ENCODE peak calls at places on chromosome X, in nine cellular contexts. C, O, T, L, K, D, U, B and P are unnamed samples.

GRCh38 chrX:120308558-120308957 is 2.7 kb downstream of the TMEM255A start:
- DNase-seq in O (peak), B (no peak), C (no peak), U (peak), D (no peak), T (no peak), L (no peak), K (peak), P (no peak)

GRCh38 chrX:40243699-40244098 is 145.9 kb upstream of the BCOR start:
- DNase-seq in D (no peak), C (no peak), T (no peak), K (no peak), O (no peak), U (no peak), B (no peak), L (no peak), P (no peak)

GRCh38 chrX:109632906-109633504 is 8.0 kb upstream of the KCNE5 start:
- DNase-seq in L (no peak), K (peak), C (no peak), U (no peak), O (no peak), B (peak), D (no peak), T (no peak), P (peak)

GRCh38 chrX:24025741-24026402 is 1.1 kb downstream of the KLHL15 start:
- DNase-seq in L (peak), D (no peak), O (no peak), B (no peak), U (peak), T (peak), K (no peak), C (no peak), P (no peak)

GRCh38 chrX:26848511-26848910 is 614.6 kb downstream of the PPP4R3C start:
- DNase-seq in U (no peak), L (no peak), K (no peak), B (no peak), D (no peak), O (no peak), C (no peak), T (no peak), P (no peak)

GRCh38 chrX:13750812-13751211 is 16.3 kb downstream of the OFD1 start:
- DNase-seq in O (no peak), U (no peak), C (no peak), K (no peak), T (no peak), L (no peak), B (no peak), D (no peak), P (no peak)

GRCh38 chrX:63032811-63033210 is 318.3 kb downstream of the SPIN4 start:
- DNase-seq in D (no peak), L (no peak), O (no peak), T (no peak), K (no peak), U (no peak), B (no peak), C (no peak), P (no peak)

GRCh38 chrX:68175569-68175968 is 257.7 kb downstream of the OPHN1 start:
- DNase-seq in B (no peak), C (no peak), U (no peak), T (no peak), K (no peak), D (no peak), O (no peak), L (no peak), P (no peak)

GRCh38 chrX:154775611-154776349 is 13.1 kb downstream of the DKC1 start:
- DNase-seq in B (no peak), C (no peak), K (peak), T (no peak), L (no peak), U (no peak), O (no peak), D (no peak), P (peak)

GRCh38 chrX:38891641-38892413 is 90.6 kb downstream of the MID1IP1 start:
- DNase-seq in C (no peak), O (no peak), T (peak), K (no peak), B (no peak), D (no peak), L (no peak), U (no peak), P (no peak)

GRCh38 chrX:48695524-48695875 is 1.0 kb upstream of the SUV39H1 start:
- DNase-seq in T (no peak), L (no peak), D (no peak), C (no peak), B (no peak), K (no peak), U (no peak), O (no peak), P (no peak)

GRCh38 chrX:11254417-11255109 is 38.6 kb upstream of the AMELX start:
- DNase-seq in C (no peak), T (no peak), L (no peak), D (no peak), K (peak), U (no peak), O (no peak), B (peak), P (no peak)

DNA sequence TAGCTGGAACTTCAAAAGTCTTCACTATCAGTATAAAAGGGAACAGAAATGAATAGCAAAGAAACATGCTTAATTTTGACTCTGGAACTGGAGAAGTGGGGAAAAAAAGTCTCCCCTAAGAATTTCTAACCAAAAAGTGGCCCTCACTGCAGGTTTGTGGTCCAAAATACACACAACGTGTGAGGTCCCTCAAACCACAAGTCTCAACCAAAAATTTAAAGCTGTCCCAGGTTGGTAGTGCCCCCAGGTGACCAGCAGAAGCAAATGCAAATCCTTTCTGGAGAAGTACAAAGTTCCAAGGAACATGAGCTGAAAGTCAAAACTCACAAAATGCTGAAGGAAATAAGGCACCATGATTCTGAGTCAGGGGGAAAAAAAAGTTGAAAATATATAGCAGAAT is 23.6 kb upstream of the VAMP7 start:
- DNase-seq in U (no peak), K (no peak), B (no peak), L (no peak), T (no peak), O (no peak), C (no peak), D (no peak), P (peak)
- TF ChIP-seq CTCF in U (no peak), K (no peak), B (peak), L (no peak), T (peak), O (no peak), C (no peak), D (no peak), P (peak)

DNA sequence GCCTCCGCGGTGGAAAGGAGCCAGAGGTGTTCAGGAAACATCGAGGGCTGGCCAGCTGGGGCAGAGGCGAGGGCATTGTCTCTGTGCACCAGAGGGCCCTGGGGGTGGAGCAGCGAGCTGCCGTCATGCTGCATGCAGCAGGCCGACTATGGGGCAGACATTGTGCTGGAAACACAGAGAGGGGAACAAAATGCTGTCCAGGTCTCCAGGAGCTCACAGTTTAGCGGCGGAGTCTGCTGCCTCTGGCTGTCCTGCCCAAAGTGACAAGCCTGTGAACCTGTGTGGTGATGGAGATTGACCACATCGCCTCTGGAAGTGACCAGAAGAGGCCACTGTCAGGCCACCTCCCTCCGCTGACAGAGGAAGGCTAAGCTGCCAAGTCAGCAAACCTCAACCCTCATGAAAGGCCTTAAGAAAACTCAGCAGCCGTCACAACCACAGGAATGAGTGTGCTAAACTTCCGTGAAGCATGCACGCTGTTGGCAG is 20.1 kb upstream of the SASH3 start:
- DNase-seq in O (peak), C (peak), K (no peak), T (peak), D (peak), L (no peak), U (no peak), B (no peak), P (no peak)
- H3K27ac ChIP-seq in O (peak), C (no peak), K (no peak), T (no peak), D (no peak), L (peak), U (no peak), B (peak), P (no peak)

DNA sequence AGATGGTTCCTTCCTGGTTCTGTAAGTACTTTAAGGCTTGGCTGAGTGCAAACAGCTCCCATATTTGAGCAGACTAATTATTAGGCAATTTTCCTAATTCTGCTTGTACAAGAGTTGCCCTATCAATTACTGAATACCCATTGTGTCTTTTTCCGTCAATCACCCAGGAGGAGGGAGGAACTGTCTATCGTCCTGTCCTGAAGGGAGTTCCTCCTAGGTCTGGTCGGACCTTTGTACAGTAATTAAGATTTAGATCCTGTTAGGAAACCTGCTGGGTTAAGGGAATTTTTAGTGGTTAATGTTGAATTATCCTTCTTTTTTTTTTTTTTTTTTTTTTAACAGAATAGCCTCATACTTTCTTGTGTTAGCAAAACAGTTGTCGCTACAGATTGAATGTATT is 130.1 kb downstream of the KDM6A start:
- DNase-seq in D (no peak), O (no peak), K (no peak), T (no peak), L (no peak), B (no peak), C (no peak), U (no peak), P (no peak)
- H3K4me3 ChIP-seq in D (no peak), O (no peak), K (no peak), T (no peak), L (no peak), B (no peak), C (no peak), U (no peak), P (no peak)

GRCh38 chrX:1239681-1240142 is 27.3 kb upstream of the CRLF2 start:
- DNase-seq in B (no peak), D (no peak), T (no peak), C (no peak), K (no peak), O (peak), L (no peak), U (peak), P (no peak)

GRCh38 chrX:1248381-1249061 is 20.1 kb upstream of the CSF2RA start:
- DNase-seq in O (peak), K (peak), L (no peak), D (no peak), B (no peak), C (no peak), T (no peak), U (no peak), P (peak)

GRCh38 chrX:1242901-1243402 is 25.7 kb upstream of the CSF2RA start:
- DNase-seq in D (no peak), C (no peak), U (no peak), K (no peak), L (no peak), T (no peak), O (no peak), B (no peak), P (no peak)

GRCh38 chrX:1246816-1247215 is 21.8 kb upstream of the CSF2RA start:
- DNase-seq in T (no peak), B (peak), D (peak), C (no peak), U (peak), O (peak), L (peak), K (peak), P (peak)

GRCh38 chrX:1244164-1245076 is 24.2 kb upstream of the CSF2RA start:
- DNase-seq in L (no peak), T (no peak), U (no peak), C (no peak), K (peak), B (no peak), D (no peak), O (no peak), P (peak)
- TF ChIP-seq CTCF in L (no peak), T (no peak), U (no peak), C (no peak), K (no peak), B (no peak), D (no peak), O (no peak), P (peak)

GRCh38 chrX:118025193-118025592 is 91.4 kb downstream of the KLHL13 start:
- DNase-seq in B (no peak), T (peak), U (no peak), D (no peak), K (no peak), C (no peak), L (no peak), O (no peak), P (no peak)

GRCh38 chrX:118022803-118023202 is 93.8 kb downstream of the KLHL13 start:
- DNase-seq in U (no peak), K (no peak), C (no peak), L (no peak), B (no peak), O (no peak), D (no peak), T (no peak), P (no peak)

GRCh38 chrX:118026631-118027030 is 90.0 kb downstream of the KLHL13 start:
- DNase-seq in U (no peak), O (no peak), K (no peak), D (no peak), C (no peak), B (no peak), L (no peak), T (no peak), P (no peak)

DNA sequence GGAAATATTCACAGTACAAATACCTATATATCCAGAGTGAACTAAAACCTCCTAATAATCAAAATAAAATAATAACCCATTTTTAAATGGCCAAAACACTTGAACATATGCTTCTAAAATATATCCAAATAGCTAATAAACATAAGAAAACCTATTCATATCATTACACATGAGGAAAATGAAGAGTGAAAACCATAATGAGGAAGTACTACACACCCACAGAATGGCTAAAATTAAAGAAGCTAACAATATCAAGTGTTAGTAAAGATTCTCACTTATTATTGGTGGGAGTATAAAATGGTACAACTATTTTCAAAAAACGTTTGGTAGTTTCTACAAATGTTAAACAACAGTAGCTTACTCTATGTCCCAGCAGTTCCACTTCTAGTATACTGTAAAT is 92.1 kb downstream of the KLHL13 start:
- DNase-seq in T (no peak), C (no peak), O (no peak), B (no peak), D (no peak), L (no peak), U (no peak), K (no peak), P (no peak)
- H3K27ac ChIP-seq in T (no peak), C (no peak), O (no peak), B (no peak), D (no peak), L (no peak), U (no peak), K (no peak), P (no peak)

GRCh38 chrX:132955710-132956109 is 2.7 kb downstream of the HS6ST2 start:
- DNase-seq in D (no peak), O (no peak), L (no peak), B (no peak), U (no peak), C (no peak), K (peak), T (no peak), P (no peak)

GRCh38 chrX:132954323-132954722 is 4.1 kb downstream of the HS6ST2 start:
- DNase-seq in D (no peak), U (no peak), B (no peak), O (no peak), T (no peak), C (no peak), K (no peak), L (no peak), P (no peak)

GRCh38 chrX:132957211-132958085 is 981 bp downstream of the HS6ST2 start:
- DNase-seq in C (no peak), L (no peak), T (no peak), O (no peak), B (no peak), D (no peak), K (peak), U (no peak), P (peak)

GRCh38 chrX:132958086-132958703 is at the start of gene HS6ST2:
- DNase-seq in C (no peak), T (no peak), L (no peak), U (no peak), D (no peak), B (no peak), O (no peak), K (peak), P (peak)

DNA sequence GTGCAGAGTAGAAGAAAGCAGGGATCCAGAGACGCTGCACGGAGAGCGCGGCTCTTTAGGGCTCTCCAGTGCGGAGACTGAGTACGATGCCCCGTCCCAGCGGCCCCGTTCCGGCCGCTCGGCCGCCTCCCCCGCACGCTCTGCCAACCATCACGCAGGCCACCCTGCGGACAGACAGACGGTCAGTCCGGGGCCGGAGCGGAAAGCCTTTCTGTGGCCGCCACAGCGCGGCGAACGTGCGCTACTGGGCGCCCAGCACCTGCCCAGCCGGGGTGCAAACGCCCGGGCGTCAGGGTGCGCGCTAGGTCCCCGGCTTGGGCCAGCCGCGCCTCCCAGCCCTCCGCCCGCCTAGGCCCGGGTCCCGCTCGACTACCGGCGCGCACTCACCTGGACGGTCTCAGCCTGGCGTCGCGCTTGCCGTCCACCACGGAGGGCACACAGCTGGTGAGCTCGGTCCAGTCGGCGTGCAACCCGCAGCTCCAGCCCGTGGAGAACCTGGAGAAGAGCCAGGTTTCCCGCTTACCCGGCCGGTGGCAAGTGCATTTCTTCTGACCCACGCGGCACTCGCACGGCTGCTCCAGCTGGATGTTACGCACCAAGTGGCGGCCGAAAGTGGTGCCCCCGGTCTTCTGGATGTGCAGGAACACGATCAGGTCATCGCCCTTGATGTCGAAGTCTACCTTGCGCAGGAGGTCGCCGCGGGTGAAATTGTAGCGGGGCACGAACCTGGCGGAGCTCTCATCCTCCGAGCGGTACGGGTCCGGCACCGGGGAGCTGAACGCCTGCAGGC is 1.8 kb downstream of the HS6ST2 start:
- DNase-seq in U (peak), L (no peak), O (no peak), K (peak), D (no peak), B (no peak), T (no peak), C (no peak), P (no peak)
- H3K4me3 ChIP-seq in U (peak), L (peak), O (peak), K (peak), D (no peak), B (no peak), T (no peak), C (peak), P (peak)

GRCh38 chrX:86192827-86193226 is 44.6 kb downstream of the DACH2 start:
- DNase-seq in B (no peak), O (no peak), T (no peak), K (no peak), C (no peak), D (no peak), L (no peak), U (no peak), P (no peak)
- TF ChIP-seq CTCF in B (no peak), O (no peak), T (no peak), K (no peak), C (no peak), D (no peak), L (no peak), U (no peak), P (no peak)

DNA sequence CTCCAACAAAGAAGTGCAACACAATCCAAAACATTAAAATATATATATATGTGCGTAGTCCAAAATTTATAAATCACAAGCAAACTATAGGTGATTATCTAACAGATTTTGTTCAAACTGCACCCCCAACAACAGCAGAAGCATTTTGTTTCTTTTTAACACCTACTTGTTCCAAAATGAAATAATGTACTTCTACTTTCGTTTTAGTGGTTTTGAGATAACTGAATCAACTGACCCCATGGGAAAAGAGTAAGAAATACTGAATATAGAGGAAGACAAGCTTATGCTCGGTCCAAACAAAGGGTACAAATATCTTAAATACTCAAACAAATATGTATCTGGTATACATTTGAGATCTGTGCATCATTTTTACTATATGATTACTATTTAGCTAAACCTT is 22.4 kb downstream of the MAP7D3 start:
- DNase-seq in B (no peak), T (no peak), K (no peak), D (no peak), O (no peak), C (no peak), U (no peak), L (no peak), P (no peak)
- H3K27ac ChIP-seq in B (no peak), T (no peak), K (no peak), D (no peak), O (no peak), C (no peak), U (no peak), L (no peak), P (no peak)

GRCh38 chrX:45714864-45715263 is 514.2 kb upstream of the DIPK2B start:
- DNase-seq in T (no peak), O (no peak), L (no peak), D (no peak), B (no peak), K (no peak), C (no peak), U (peak), P (peak)
- H3K4me3 ChIP-seq in T (no peak), O (no peak), L (no peak), D (no peak), B (no peak), K (no peak), C (no peak), U (no peak), P (no peak)

DNA sequence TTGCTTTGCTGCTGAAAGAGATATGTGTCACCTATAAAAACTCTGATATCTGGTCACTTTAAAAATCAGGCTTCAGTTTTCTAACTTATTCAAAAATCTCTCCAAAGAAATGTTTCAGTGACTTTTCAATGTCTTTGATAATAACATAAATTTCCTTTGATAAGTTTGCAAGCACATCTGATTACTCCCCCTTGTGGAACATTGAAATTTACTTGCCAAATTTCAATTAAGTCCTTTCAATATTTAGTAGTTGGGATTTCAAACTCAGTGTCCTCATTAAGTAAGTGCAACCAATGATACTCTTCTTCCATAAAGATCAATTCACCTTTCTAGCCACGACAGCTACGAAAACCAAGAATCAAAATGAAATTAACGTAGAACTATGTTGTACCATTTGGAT is 151.3 kb upstream of the FAM47C start:
- DNase-seq in B (no peak), T (no peak), U (no peak), O (no peak), D (no peak), K (no peak), C (no peak), L (no peak), P (peak)
- TF ChIP-seq CTCF in B (no peak), T (peak), U (no peak), O (no peak), D (no peak), K (no peak), C (no peak), L (no peak), P (peak)